ENCODE peak calls at places on chromosomes 4 and X, in eight cellular contexts. One of them, this sample, is unnamed.
A peak's percentile ranks its signal among the peaks of the same experiment; 100 is the strongest.

GRCh38 chrX:123263246-123263757 is 79.2 kb downstream of the GRIA3 start:
- DNase-seq in memory B cell: no peak
- DNase-seq in smooth muscle cell of the brain vasculature: no peak
- DNase-seq in stomach: no peak
- DNase-seq in HFFc6: no peak
- DNase-seq in activated naive CD4-positive, alpha-beta T cell: no peak
- DNase-seq in nephron progenitor cell: no peak
- DNase-seq in ELR: no peak
- DNase-seq in this sample: no peak

GRCh38 chrX:149522914-149523313 is 17.8 kb upstream of the IDS start:
- DNase-seq in stomach: no peak
- DNase-seq in HFFc6: no peak
- DNase-seq in ELR: no peak
- DNase-seq in memory B cell: no peak
- DNase-seq in nephron progenitor cell: no peak
- DNase-seq in smooth muscle cell of the brain vasculature: no peak
- DNase-seq in activated naive CD4-positive, alpha-beta T cell: no peak
- DNase-seq in this sample: no peak

GRCh38 chr4:175453456-175453855 is 358.6 kb downstream of the GPM6A start:
- DNase-seq in smooth muscle cell of the brain vasculature: no peak
- DNase-seq in memory B cell: no peak
- DNase-seq in activated naive CD4-positive, alpha-beta T cell: no peak
- DNase-seq in HFFc6: no peak
- DNase-seq in ELR: peak; percentile 17
- DNase-seq in nephron progenitor cell: no peak
- DNase-seq in stomach: no peak
- DNase-seq in this sample: no peak

GRCh38 chr4:81503586-81503985 is 31.9 kb upstream of the RASGEF1B start:
- DNase-seq in HFFc6: no peak
- DNase-seq in stomach: no peak
- DNase-seq in nephron progenitor cell: no peak
- DNase-seq in smooth muscle cell of the brain vasculature: no peak
- DNase-seq in ELR: no peak
- DNase-seq in memory B cell: no peak
- DNase-seq in activated naive CD4-positive, alpha-beta T cell: no peak
- DNase-seq in this sample: no peak

GRCh38 chr4:107792691-107793090 is 32.0 kb upstream of the SGMS2 start:
- DNase-seq in activated naive CD4-positive, alpha-beta T cell: no peak
- DNase-seq in memory B cell: no peak
- DNase-seq in HFFc6: no peak
- DNase-seq in ELR: no peak
- DNase-seq in stomach: no peak
- DNase-seq in smooth muscle cell of the brain vasculature: no peak
- DNase-seq in nephron progenitor cell: no peak
- DNase-seq in this sample: no peak

GRCh38 chr4:70225824-70226223 is at the start of gene FDCSP:
- DNase-seq in nephron progenitor cell: no peak
- DNase-seq in smooth muscle cell of the brain vasculature: no peak
- DNase-seq in HFFc6: no peak
- DNase-seq in activated naive CD4-positive, alpha-beta T cell: no peak
- DNase-seq in stomach: no peak
- DNase-seq in ELR: peak; percentile 10
- DNase-seq in memory B cell: no peak
- DNase-seq in this sample: no peak

GRCh38 chr4:10157478-10158354 is 41.1 kb upstream of the WDR1 start:
- DNase-seq in memory B cell: peak; percentile 31
- DNase-seq in stomach: peak; percentile 62
- DNase-seq in activated naive CD4-positive, alpha-beta T cell: no peak
- DNase-seq in nephron progenitor cell: peak; percentile 57
- DNase-seq in smooth muscle cell of the brain vasculature: peak; percentile 32
- DNase-seq in ELR: peak; percentile 76
- DNase-seq in HFFc6: peak; percentile 71
- DNase-seq in this sample: no peak

GRCh38 chrX:11239230-11239629 is 54.0 kb upstream of the AMELX start:
- DNase-seq in nephron progenitor cell: no peak
- DNase-seq in smooth muscle cell of the brain vasculature: no peak
- DNase-seq in stomach: no peak
- DNase-seq in HFFc6: peak; percentile 71
- DNase-seq in ELR: peak; percentile 70
- DNase-seq in memory B cell: no peak
- DNase-seq in activated naive CD4-positive, alpha-beta T cell: no peak
- DNase-seq in this sample: no peak

GRCh38 chrX:35919536-35920309 is at the start of gene CFAP47:
- DNase-seq in HFFc6: no peak
- DNase-seq in ELR: peak; percentile 2
- DNase-seq in stomach: peak; percentile 30
- DNase-seq in activated naive CD4-positive, alpha-beta T cell: no peak
- DNase-seq in nephron progenitor cell: peak; percentile 52
- DNase-seq in smooth muscle cell of the brain vasculature: no peak
- DNase-seq in memory B cell: no peak
- DNase-seq in this sample: no peak

GRCh38 chr4:137422666-137423065 is 109.6 kb downstream of the PCDH18 start:
- DNase-seq in activated naive CD4-positive, alpha-beta T cell: no peak
- DNase-seq in nephron progenitor cell: no peak
- DNase-seq in ELR: no peak
- DNase-seq in memory B cell: no peak
- DNase-seq in HFFc6: no peak
- DNase-seq in smooth muscle cell of the brain vasculature: peak; percentile 21
- DNase-seq in stomach: no peak
- DNase-seq in this sample: no peak

GRCh38 chrX:72078411-72078810 is 53.3 kb downstream of the RTL5 start:
- DNase-seq in smooth muscle cell of the brain vasculature: no peak
- DNase-seq in stomach: no peak
- DNase-seq in activated naive CD4-positive, alpha-beta T cell: no peak
- DNase-seq in nephron progenitor cell: no peak
- DNase-seq in HFFc6: no peak
- DNase-seq in memory B cell: no peak
- DNase-seq in ELR: no peak
- DNase-seq in this sample: no peak

GRCh38 chr4:102343964-102344519 is 1.2 kb downstream of the SLC39A8 start:
- DNase-seq in activated naive CD4-positive, alpha-beta T cell: no peak
- DNase-seq in ELR: peak; percentile 6
- DNase-seq in stomach: no peak
- DNase-seq in nephron progenitor cell: no peak
- DNase-seq in smooth muscle cell of the brain vasculature: no peak
- DNase-seq in memory B cell: no peak
- DNase-seq in HFFc6: no peak
- DNase-seq in this sample: peak; percentile 79

GRCh38 chrX:56216332-56216731 is 15.8 kb upstream of the KLF8 start:
- DNase-seq in activated naive CD4-positive, alpha-beta T cell: no peak
- DNase-seq in ELR: no peak
- DNase-seq in memory B cell: no peak
- DNase-seq in nephron progenitor cell: no peak
- DNase-seq in stomach: no peak
- DNase-seq in HFFc6: no peak
- DNase-seq in smooth muscle cell of the brain vasculature: no peak
- DNase-seq in this sample: no peak

GRCh38 chrX:78104447-78105176 is 564 bp downstream of the PGK1 start:
- DNase-seq in smooth muscle cell of the brain vasculature: no peak
- DNase-seq in activated naive CD4-positive, alpha-beta T cell: peak; percentile 7
- DNase-seq in nephron progenitor cell: peak; percentile 15
- DNase-seq in memory B cell: peak; percentile 7
- DNase-seq in ELR: peak; percentile 59
- DNase-seq in stomach: peak; percentile 57
- DNase-seq in HFFc6: peak; percentile 13
- DNase-seq in this sample: peak; percentile 78

GRCh38 chr4:63269156-63269555 is 1140.1 kb downstream of the TECRL start:
- DNase-seq in activated naive CD4-positive, alpha-beta T cell: no peak
- DNase-seq in stomach: no peak
- DNase-seq in HFFc6: no peak
- DNase-seq in smooth muscle cell of the brain vasculature: no peak
- DNase-seq in nephron progenitor cell: no peak
- DNase-seq in ELR: no peak
- DNase-seq in memory B cell: no peak
- DNase-seq in this sample: no peak

GRCh38 chr4:38681283-38682066 is 17.5 kb downstream of the KLF3 start:
- DNase-seq in memory B cell: no peak
- DNase-seq in smooth muscle cell of the brain vasculature: no peak
- DNase-seq in HFFc6: no peak
- DNase-seq in stomach: no peak
- DNase-seq in ELR: no peak
- DNase-seq in nephron progenitor cell: no peak
- DNase-seq in activated naive CD4-positive, alpha-beta T cell: no peak
- DNase-seq in this sample: no peak

GRCh38 chr4:165464813-165465381 is 86.1 kb downstream of the CPE start:
- DNase-seq in nephron progenitor cell: no peak
- DNase-seq in memory B cell: peak; percentile 18
- DNase-seq in smooth muscle cell of the brain vasculature: no peak
- DNase-seq in stomach: no peak
- DNase-seq in HFFc6: peak; percentile 30
- DNase-seq in activated naive CD4-positive, alpha-beta T cell: no peak
- DNase-seq in ELR: peak; percentile 59
- DNase-seq in this sample: no peak

GRCh38 chrX:40112996-40113395 is 15.2 kb upstream of the BCOR start:
- DNase-seq in stomach: no peak
- DNase-seq in activated naive CD4-positive, alpha-beta T cell: no peak
- DNase-seq in nephron progenitor cell: no peak
- DNase-seq in memory B cell: no peak
- DNase-seq in HFFc6: no peak
- DNase-seq in ELR: no peak
- DNase-seq in smooth muscle cell of the brain vasculature: no peak
- DNase-seq in this sample: no peak

GRCh38 chr4:10030946-10031662 is 9.8 kb upstream of the SLC2A9 start:
- DNase-seq in memory B cell: no peak
- DNase-seq in activated naive CD4-positive, alpha-beta T cell: no peak
- DNase-seq in nephron progenitor cell: no peak
- DNase-seq in smooth muscle cell of the brain vasculature: no peak
- DNase-seq in HFFc6: no peak
- DNase-seq in stomach: no peak
- DNase-seq in ELR: no peak
- DNase-seq in this sample: no peak

GRCh38 chrX:136260801-136261200 is 9.6 kb upstream of the MAP7D3 start:
- DNase-seq in activated naive CD4-positive, alpha-beta T cell: no peak
- DNase-seq in memory B cell: no peak
- DNase-seq in smooth muscle cell of the brain vasculature: no peak
- DNase-seq in nephron progenitor cell: no peak
- DNase-seq in HFFc6: peak; percentile 84
- DNase-seq in stomach: no peak
- DNase-seq in ELR: peak; percentile 91
- DNase-seq in this sample: no peak

GRCh38 chrX:24294619-24295018 is 19.2 kb downstream of the SUPT20HL2 start:
- DNase-seq in ELR: peak; percentile 61
- DNase-seq in HFFc6: peak; percentile 39
- DNase-seq in activated naive CD4-positive, alpha-beta T cell: no peak
- DNase-seq in smooth muscle cell of the brain vasculature: no peak
- DNase-seq in stomach: no peak
- DNase-seq in nephron progenitor cell: peak; percentile 24
- DNase-seq in memory B cell: no peak
- DNase-seq in this sample: no peak